ENCODE peak calls at places on chromosomes 6 and 20, in five cellular contexts. One of them, this sample, is unnamed.

GRCh38 chr6:126033696-126034095 is 47.4 kb downstream of the TRMT11 start:
- DNase-seq in cardiac fibroblast: peak
- DNase-seq in CD4-positive, alpha-beta T cell: no peak
- DNase-seq in foreskin fibroblast: peak
- DNase-seq in dorsolateral prefrontal cortex: no peak
- DNase-seq in this sample: peak

GRCh38 chr6:112149719-112150263 is 62.4 kb downstream of the FAM229B start:
- DNase-seq in cardiac fibroblast: peak
- DNase-seq in CD4-positive, alpha-beta T cell: no peak
- DNase-seq in foreskin fibroblast: peak
- DNase-seq in dorsolateral prefrontal cortex: no peak
- DNase-seq in this sample: peak

GRCh38 chr6:145360865-145361264 is 374.5 kb downstream of the EPM2A start:
- DNase-seq in cardiac fibroblast: no peak
- DNase-seq in CD4-positive, alpha-beta T cell: no peak
- DNase-seq in foreskin fibroblast: no peak
- DNase-seq in dorsolateral prefrontal cortex: no peak
- DNase-seq in this sample: no peak

GRCh38 chr6:144321839-144322591 is 36.9 kb downstream of the UTRN start:
- DNase-seq in cardiac fibroblast: no peak
- DNase-seq in CD4-positive, alpha-beta T cell: no peak
- DNase-seq in foreskin fibroblast: peak
- DNase-seq in dorsolateral prefrontal cortex: no peak
- DNase-seq in this sample: peak

GRCh38 chr20:63686492-63687321 is 9.7 kb upstream of the TNFRSF6B start:
- DNase-seq in cardiac fibroblast: peak
- DNase-seq in CD4-positive, alpha-beta T cell: no peak
- DNase-seq in foreskin fibroblast: peak
- DNase-seq in dorsolateral prefrontal cortex: no peak
- DNase-seq in this sample: peak

GRCh38 chr20:17841751-17842191 is 126.8 kb downstream of the SNX5 start:
- DNase-seq in cardiac fibroblast: peak
- DNase-seq in CD4-positive, alpha-beta T cell: no peak
- DNase-seq in foreskin fibroblast: peak
- DNase-seq in dorsolateral prefrontal cortex: no peak
- DNase-seq in this sample: no peak

GRCh38 chr6:155436981-155437749 is 18.5 kb downstream of the NOX3 start:
- DNase-seq in cardiac fibroblast: peak
- DNase-seq in CD4-positive, alpha-beta T cell: no peak
- DNase-seq in foreskin fibroblast: peak
- DNase-seq in dorsolateral prefrontal cortex: no peak
- DNase-seq in this sample: peak

GRCh38 chr20:49850463-49851233 is 38.0 kb downstream of the SLC9A8 start:
- DNase-seq in cardiac fibroblast: no peak
- DNase-seq in CD4-positive, alpha-beta T cell: no peak
- DNase-seq in foreskin fibroblast: no peak
- DNase-seq in dorsolateral prefrontal cortex: no peak
- DNase-seq in this sample: peak

DNA sequence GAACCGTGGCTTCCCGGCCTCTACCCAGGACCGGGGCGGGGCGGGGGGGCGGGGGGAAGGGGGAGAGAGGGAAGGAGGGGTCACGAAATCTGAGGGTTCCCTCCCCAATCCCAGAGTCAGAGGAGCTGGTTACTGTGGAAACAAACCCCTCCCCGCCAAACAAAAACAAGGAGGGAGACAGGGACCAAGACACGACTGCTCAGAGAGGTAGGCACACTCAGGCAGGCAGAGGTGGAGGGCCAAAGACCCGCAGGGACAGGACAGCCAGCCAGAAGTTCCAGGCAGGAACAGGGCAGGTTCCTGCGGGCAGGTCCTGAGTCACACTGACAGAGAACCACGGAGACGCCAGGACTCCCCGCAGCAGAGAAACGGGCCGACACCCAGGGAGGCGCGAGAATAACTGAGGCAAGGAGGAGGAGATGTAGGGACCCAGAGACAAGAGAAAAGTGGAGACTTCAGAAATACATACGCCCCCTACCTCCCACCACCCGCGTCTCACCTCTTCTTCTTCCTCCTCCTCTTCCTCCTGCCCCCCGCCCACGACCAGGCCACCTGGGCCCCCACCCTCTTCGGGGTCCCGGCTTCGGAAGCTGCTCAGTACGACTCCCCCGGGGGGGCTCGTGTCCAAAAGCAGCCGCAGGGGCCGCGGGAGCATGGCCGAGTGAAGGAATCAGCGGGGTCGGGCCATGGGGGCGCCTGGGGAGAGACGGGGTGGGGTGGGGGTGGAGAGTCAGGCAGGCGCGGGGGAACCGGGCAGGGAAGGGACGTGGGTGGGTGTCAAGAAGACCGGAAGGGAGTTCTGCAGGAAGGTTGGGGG is 578 bp downstream of the RGL2 start:
- DNase-seq in cardiac fibroblast: peak
- DNase-seq in CD4-positive, alpha-beta T cell: peak
- DNase-seq in foreskin fibroblast: peak
- DNase-seq in dorsolateral prefrontal cortex: no peak
- DNase-seq in this sample: peak
- TF ChIP-seq CTCF in cardiac fibroblast: no peak
- TF ChIP-seq CTCF in CD4-positive, alpha-beta T cell: no peak
- TF ChIP-seq CTCF in foreskin fibroblast: no peak
- TF ChIP-seq CTCF in dorsolateral prefrontal cortex: no peak
- TF ChIP-seq CTCF in this sample: peak

GRCh38 chr6:43386492-43386891 is 17.0 kb upstream of the ZNF318 start:
- DNase-seq in cardiac fibroblast: no peak
- DNase-seq in CD4-positive, alpha-beta T cell: no peak
- DNase-seq in foreskin fibroblast: no peak
- DNase-seq in dorsolateral prefrontal cortex: no peak
- DNase-seq in this sample: no peak
- TF ChIP-seq CTCF in cardiac fibroblast: no peak
- TF ChIP-seq CTCF in CD4-positive, alpha-beta T cell: peak
- TF ChIP-seq CTCF in foreskin fibroblast: no peak
- TF ChIP-seq CTCF in dorsolateral prefrontal cortex: no peak
- TF ChIP-seq CTCF in this sample: peak

DNA sequence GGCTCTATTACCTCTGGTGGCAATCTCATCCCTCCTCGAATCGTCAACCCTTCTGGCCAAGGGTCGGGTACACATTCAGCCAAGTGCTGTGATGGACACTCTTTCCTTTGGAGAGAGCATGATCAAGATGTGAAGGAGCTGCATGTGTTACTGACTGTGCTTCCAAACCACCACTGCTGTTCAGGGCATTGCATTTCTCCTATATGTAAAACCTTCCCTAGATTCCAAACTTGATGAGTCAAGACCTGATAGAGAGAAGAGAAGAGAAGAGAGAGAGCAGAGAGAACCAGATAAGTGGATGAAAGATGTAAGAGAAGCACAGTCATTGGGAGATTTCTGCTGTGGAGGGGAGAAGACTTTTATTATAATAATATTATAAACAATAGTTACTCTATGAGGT is 162.2 kb downstream of the KCNQ5 start:
- DNase-seq in cardiac fibroblast: peak
- DNase-seq in CD4-positive, alpha-beta T cell: no peak
- DNase-seq in foreskin fibroblast: peak
- DNase-seq in dorsolateral prefrontal cortex: no peak
- DNase-seq in this sample: peak
- TF ChIP-seq CTCF in cardiac fibroblast: no peak
- TF ChIP-seq CTCF in CD4-positive, alpha-beta T cell: no peak
- TF ChIP-seq CTCF in foreskin fibroblast: no peak
- TF ChIP-seq CTCF in dorsolateral prefrontal cortex: no peak
- TF ChIP-seq CTCF in this sample: no peak

DNA sequence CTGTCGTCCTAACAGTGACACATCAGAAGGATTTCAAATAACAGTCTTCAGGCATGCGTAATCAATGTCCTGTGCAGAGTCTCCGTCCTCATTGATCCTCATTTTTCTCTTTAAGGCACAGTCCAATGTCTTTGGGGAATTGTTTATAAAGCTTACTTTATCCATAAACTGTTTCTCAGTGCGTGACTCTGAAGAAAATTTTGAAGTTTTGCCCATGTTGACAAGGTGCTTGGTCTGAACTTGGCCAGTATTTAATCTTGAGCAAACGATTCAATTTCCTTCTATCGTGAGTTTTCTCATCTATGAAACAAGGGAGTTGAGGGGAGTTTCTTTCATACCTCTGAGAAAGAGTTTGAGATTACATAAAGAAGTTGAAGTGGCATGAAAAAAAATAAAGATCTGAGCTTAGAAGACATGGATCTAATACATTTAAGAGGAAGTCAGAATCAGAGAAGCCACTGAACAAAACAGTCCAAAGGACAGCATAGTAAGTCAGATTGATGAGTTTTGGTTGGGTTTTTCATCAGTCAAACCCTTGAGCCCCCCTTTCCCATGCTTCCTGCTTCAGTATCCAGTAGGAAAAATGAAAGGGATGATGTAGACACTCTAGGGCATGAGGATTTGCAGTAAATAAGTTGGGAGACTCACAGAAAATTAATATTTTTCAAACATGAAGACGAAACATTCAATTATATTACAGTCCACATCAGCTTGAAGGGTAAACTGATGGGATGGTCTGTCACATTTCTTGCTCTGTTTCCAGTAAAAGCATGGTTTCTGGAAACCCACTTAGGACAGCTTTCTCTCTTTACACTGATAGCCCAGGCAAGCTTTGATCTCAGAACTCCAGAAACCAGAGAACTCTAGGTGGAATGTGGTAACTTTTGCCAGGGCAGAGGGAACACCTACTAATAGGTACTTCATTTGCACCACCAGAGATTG is 8.1 kb downstream of the EDN1 start:
- DNase-seq in cardiac fibroblast: peak
- DNase-seq in CD4-positive, alpha-beta T cell: no peak
- DNase-seq in foreskin fibroblast: no peak
- DNase-seq in dorsolateral prefrontal cortex: no peak
- DNase-seq in this sample: no peak
- TF ChIP-seq CTCF in cardiac fibroblast: no peak
- TF ChIP-seq CTCF in CD4-positive, alpha-beta T cell: no peak
- TF ChIP-seq CTCF in foreskin fibroblast: no peak
- TF ChIP-seq CTCF in dorsolateral prefrontal cortex: no peak
- TF ChIP-seq CTCF in this sample: no peak

DNA sequence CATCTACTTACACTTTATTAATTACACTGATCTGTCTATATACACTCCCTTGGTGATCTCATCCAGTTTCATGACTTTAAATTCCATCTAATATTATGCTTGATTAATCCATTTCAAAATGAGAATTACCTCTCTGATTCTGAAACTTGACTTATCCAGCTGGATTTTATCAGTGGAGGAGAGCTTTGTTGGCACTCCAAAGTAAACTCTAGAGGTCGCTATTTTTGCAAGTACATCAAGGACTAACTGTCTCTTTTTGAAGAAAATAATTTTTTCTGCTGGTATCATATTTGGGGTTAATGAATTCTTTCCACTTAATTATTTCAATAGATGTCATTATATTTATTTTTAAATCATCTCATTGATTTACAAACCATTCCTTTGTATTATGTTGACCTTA is 630.3 kb upstream of the MAN1A1 start:
- DNase-seq in cardiac fibroblast: peak
- DNase-seq in CD4-positive, alpha-beta T cell: no peak
- DNase-seq in foreskin fibroblast: peak
- DNase-seq in dorsolateral prefrontal cortex: no peak
- DNase-seq in this sample: no peak
- TF ChIP-seq CTCF in cardiac fibroblast: peak
- TF ChIP-seq CTCF in CD4-positive, alpha-beta T cell: no peak
- TF ChIP-seq CTCF in foreskin fibroblast: no peak
- TF ChIP-seq CTCF in dorsolateral prefrontal cortex: peak
- TF ChIP-seq CTCF in this sample: peak

DNA sequence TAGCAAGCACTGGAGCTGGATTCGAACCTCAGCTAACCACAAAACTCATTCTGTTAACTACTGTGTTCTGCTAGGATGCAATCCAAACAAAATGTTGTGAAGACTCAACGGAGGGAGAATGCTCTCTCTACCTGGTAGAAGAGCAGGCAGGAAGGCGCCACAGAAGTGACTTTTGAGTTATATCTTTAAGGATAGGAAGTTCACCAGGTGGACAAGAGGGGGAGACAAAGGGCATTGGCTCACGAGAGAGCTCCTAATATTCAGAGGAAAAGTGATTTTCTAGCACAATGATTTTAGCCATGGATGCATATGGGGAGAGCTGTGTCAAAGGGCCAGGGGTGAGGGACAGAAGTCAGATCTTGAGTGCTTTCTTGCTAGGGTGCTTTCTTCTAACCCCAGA is 108.4 kb upstream of the MAFB start:
- DNase-seq in cardiac fibroblast: peak
- DNase-seq in CD4-positive, alpha-beta T cell: no peak
- DNase-seq in foreskin fibroblast: peak
- DNase-seq in dorsolateral prefrontal cortex: no peak
- DNase-seq in this sample: peak
- TF ChIP-seq CTCF in cardiac fibroblast: peak
- TF ChIP-seq CTCF in CD4-positive, alpha-beta T cell: no peak
- TF ChIP-seq CTCF in foreskin fibroblast: peak
- TF ChIP-seq CTCF in dorsolateral prefrontal cortex: no peak
- TF ChIP-seq CTCF in this sample: peak

GRCh38 chr6:11460001-11460668 is 77.4 kb upstream of the TMEM170B start:
- DNase-seq in cardiac fibroblast: peak
- DNase-seq in CD4-positive, alpha-beta T cell: no peak
- DNase-seq in foreskin fibroblast: peak
- DNase-seq in dorsolateral prefrontal cortex: no peak
- DNase-seq in this sample: no peak
- TF ChIP-seq CTCF in cardiac fibroblast: no peak
- TF ChIP-seq CTCF in CD4-positive, alpha-beta T cell: no peak
- TF ChIP-seq CTCF in foreskin fibroblast: no peak
- TF ChIP-seq CTCF in dorsolateral prefrontal cortex: no peak
- TF ChIP-seq CTCF in this sample: no peak

GRCh38 chr20:20593447-20594170 is 118.8 kb downstream of the RALGAPA2 start:
- DNase-seq in cardiac fibroblast: peak
- DNase-seq in CD4-positive, alpha-beta T cell: no peak
- DNase-seq in foreskin fibroblast: peak
- DNase-seq in dorsolateral prefrontal cortex: peak
- DNase-seq in this sample: peak

DNA sequence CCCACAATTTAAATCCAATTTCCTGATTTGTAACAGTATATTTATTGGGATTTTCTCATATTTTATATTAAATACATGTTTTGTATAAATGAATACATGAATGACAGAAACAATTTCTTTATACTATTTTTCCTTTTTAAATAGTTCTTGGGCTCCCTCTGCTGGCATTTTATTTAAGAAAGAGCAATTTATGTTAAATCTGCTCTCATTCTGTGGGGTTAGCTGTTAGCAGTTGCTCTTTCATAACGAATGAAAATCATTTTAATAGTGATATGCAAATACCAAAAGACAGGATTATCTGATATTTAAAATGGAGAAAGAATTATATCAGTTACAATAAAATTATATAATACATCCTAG is 118.3 kb downstream of the RALGAPA2 start:
- DNase-seq in cardiac fibroblast: peak
- DNase-seq in CD4-positive, alpha-beta T cell: no peak
- DNase-seq in foreskin fibroblast: peak
- DNase-seq in dorsolateral prefrontal cortex: no peak
- DNase-seq in this sample: peak
- TF ChIP-seq CTCF in cardiac fibroblast: peak
- TF ChIP-seq CTCF in CD4-positive, alpha-beta T cell: peak
- TF ChIP-seq CTCF in foreskin fibroblast: peak
- TF ChIP-seq CTCF in dorsolateral prefrontal cortex: peak
- TF ChIP-seq CTCF in this sample: peak

GRCh38 chr6:169751242-169752073 is at the start of the genes DYNLT2 and ERMARD:
- DNase-seq in cardiac fibroblast: peak
- DNase-seq in CD4-positive, alpha-beta T cell: peak
- DNase-seq in foreskin fibroblast: peak
- DNase-seq in dorsolateral prefrontal cortex: peak
- DNase-seq in this sample: peak
- TF ChIP-seq CTCF in cardiac fibroblast: peak
- TF ChIP-seq CTCF in CD4-positive, alpha-beta T cell: no peak
- TF ChIP-seq CTCF in foreskin fibroblast: no peak
- TF ChIP-seq CTCF in dorsolateral prefrontal cortex: peak
- TF ChIP-seq CTCF in this sample: peak

This sample was measured in HFFc6.